ENCODE peak calls at places on chromosomes 5 and 9, in four cellular contexts. U, B, G and T are unnamed samples.

GRCh38 chr5:100731768-100732167 is 171.3 kb downstream of the ST8SIA4 start:
- DNase-seq in U (peak; percentile 6), B (no peak), G (no peak), T (no peak)

GRCh38 chr5:169906745-169907649 is 73.3 kb downstream of the INSYN2B start:
- DNase-seq in G (no peak), B (no peak), U (no peak), T (no peak)

GRCh38 chr5:61071565-61071964 is 90.7 kb downstream of the SMIM15 start:
- DNase-seq in G (no peak), B (no peak), U (no peak), T (no peak)

GRCh38 chr9:135440620-135441019 is 39.0 kb upstream of the PPP1R26 start:
- DNase-seq in G (no peak), U (no peak), B (no peak), T (no peak)

GRCh38 chr5:23139338-23140171 is 286.4 kb upstream of the CDH12 start:
- DNase-seq in G (no peak), B (no peak), U (peak; percentile 5), T (no peak)

GRCh38 chr9:130023147-130023787 is 19.7 kb downstream of the FNBP1 start:
- DNase-seq in B (no peak), G (peak; percentile 27), U (no peak), T (no peak)

GRCh38 chr5:53246042-53246836 is 136.7 kb upstream of the MOCS2 start:
- DNase-seq in B (no peak), U (peak; percentile 86), G (peak; percentile 68), T (no peak)

GRCh38 chr9:137394866-137395665 is 27.9 kb downstream of the EXD3 start:
- DNase-seq in U (no peak), B (no peak), G (no peak), T (no peak)

DNA sequence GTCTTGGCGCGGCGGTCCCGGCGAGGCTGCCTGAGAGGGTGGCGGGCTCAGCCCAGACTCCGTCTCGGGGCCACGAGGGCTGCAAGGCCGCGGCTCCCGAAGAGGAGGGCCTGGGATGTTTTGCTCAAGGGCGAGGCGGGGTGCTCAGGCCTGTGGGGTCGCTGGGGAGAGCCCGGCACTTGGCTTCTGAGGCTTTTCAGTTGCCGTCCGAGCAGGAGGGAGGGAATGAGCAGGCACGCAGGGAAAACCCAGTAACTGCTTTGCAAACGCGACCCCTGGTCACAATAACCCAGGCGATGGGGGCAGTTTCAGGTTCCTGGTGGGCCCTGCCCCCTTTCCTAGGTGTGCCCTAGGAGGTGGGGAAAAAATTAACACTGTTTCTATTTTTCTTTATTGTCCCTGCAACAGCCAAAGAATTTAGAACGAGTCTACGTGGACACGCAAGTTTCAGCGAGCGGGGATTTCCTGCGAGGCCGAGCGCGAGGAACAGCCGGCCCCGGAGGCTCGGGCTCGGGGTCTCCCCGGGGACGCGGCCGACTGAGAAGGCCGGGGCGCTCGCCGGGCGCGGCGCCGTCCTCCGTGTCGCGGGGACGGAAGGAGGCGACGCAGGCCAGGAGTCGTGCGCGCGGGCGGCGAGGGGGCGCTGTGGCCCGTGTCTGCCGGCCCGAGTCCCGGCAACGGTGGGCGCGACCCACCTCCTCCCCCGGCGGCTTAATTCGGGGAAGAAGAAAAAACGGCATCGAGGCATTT is 3.3 kb upstream of the IRX2 start:
- DNase-seq in B (no peak), U (no peak), G (no peak), T (no peak)
- TF ChIP-seq CTCF in B (peak; percentile 32), U (no peak), G (peak; percentile 42), T (no peak)

GRCh38 chr9:111631071-111631971 is at the start of gene DNAJC25:
- DNase-seq in B (peak; percentile 99), U (peak; percentile 99), G (peak; percentile 97), T (peak; percentile 94)

GRCh38 chr9:111630182-111631070 is 708 bp upstream of the DNAJC25 start:
- DNase-seq in G (no peak), U (no peak), B (no peak), T (no peak)

GRCh38 chr9:111632051-111632450 is 917 bp downstream of the DNAJC25 start:
- DNase-seq in G (no peak), B (no peak), U (peak; percentile 29), T (no peak)

GRCh38 chr9:111622626-111623025 is 8.5 kb upstream of the DNAJC25 start:
- DNase-seq in B (no peak), U (peak; percentile 75), G (no peak), T (no peak)

DNA sequence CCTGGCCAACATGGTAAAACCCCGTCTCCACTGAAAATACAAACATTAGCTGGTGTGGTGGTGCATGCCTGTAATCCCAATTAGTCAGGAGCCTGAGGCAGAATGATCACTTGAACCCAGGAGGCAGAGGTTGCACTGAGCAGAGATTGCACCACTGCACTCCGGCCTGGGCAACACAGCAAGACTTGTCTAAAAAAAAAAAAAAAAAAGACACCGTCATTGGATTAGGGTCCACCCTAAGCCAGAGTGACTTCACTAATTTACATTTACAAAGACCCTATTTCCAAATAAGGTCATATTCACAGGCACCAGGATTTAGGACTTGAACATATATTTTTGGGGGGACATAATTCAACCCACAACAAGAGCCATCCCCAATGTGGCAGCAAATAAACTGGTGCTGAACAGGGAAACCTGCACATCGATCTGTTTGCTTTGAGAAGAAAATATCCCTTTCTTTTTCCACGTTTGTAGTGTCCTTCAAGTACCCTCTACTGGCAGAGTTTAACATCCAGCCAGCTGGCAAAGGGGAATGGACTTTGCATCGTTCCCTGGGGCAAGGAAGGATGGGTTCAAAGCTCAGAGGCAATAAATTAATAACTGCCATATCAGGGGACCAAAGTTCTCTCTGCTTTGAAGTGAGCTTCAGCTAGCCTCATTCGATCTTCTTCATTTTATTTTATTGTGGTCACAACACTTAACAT is 3.7 kb upstream of the DNAJC25 start:
- DNase-seq in G (no peak), U (no peak), B (no peak), T (no peak)
- TF ChIP-seq CTCF in G (no peak), U (no peak), B (no peak), T (no peak)

GRCh38 chr5:123099514-123100151 is 10.6 kb downstream of the PRDM6 start:
- DNase-seq in B (no peak), U (no peak), G (no peak), T (no peak)
- TF ChIP-seq CTCF in B (peak; percentile 30), U (no peak), G (peak; percentile 10), T (no peak)

DNA sequence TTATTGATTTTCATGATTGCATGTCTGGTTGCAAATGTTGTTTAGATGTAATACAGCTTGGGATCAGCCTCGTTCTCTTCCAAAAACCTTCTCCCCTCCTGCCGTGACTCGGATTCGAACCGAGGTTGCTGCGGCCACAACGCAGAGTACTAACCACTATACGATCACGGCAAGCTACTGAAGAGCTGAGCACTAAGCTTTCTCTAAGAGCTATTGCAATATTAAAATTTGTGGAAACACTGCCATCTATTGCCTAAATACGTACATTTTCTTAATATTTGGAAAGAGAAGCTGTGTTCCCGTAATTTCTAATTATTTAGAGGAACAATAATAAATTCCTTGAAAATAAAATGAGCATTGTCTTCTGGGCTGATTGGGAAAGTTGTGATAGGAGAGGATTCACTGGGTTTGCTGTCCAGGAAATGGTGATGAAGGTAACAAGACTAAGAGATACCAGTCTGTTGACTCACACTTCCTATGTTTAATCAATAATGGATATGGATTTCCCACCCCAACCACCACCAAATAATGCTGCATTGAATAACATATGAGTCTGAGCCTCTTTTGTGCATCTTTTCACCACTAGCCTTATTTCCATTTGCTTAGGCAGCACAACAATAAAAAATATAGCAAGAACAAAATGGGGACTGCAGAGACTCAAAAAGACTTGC is 120.0 kb upstream of the NFIB start:
- DNase-seq in B (no peak), U (peak; percentile 71), G (peak; percentile 65), T (no peak)
- TF ChIP-seq CTCF in B (peak; percentile 64), U (peak; percentile 31), G (no peak), T (no peak)

DNA sequence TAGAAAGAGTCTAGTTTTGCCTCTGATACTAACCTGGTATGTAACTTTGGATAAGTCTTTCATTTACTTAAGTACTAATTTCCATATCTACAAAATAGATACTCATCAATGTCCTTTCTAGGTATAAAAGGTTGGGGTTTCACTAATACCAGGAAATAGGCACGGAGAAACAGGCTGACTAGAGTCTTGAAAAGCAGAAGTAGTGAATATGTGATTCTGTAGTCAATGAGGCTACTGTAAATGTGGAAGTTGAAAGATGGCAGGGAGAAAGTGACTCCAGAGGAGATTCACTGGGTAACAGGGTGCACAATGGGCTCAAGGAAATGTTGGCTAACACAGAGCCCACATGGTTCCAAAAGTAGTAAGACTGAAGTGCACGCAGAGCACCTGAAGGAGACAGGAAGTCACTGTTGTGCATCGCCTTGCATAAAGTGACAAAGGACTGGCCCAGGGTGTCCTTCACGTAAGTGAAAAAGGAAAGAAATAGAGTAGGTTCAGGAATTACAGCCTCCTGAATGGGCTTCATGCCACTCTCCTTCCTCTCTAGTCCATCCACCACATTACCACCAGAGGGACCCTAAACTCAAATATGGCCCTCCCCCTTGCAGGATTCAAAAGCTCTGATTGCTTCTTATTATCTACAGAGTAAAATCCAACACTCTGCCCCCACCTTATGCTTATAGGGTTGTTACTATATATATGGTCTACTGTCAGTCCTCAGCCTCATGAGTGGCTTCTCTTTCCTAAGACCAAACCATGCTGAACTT is 288.0 kb upstream of the SMARCA2 start:
- DNase-seq in G (no peak), U (no peak), B (no peak), T (no peak)
- TF ChIP-seq CTCF in G (no peak), U (no peak), B (no peak), T (no peak)

GRCh38 chr5:126490167-126490937 is 67.1 kb downstream of the GRAMD2B start:
- DNase-seq in U (peak; percentile 36), B (peak; percentile 91), G (peak; percentile 91), T (no peak)
- TF ChIP-seq CTCF in U (peak; percentile 8), B (peak; percentile 60), G (peak; percentile 54), T (no peak)

GRCh38 chr5:146660381-146660960 is 144.5 kb upstream of the GPR151 start:
- DNase-seq in U (no peak), B (no peak), G (no peak), T (no peak)

GRCh38 chr5:146659961-146660360 is 144.0 kb upstream of the GPR151 start:
- DNase-seq in G (no peak), B (no peak), U (no peak), T (no peak)

GRCh38 chr5:146667633-146668032 is 151.6 kb upstream of the GPR151 start:
- DNase-seq in G (peak; percentile 39), B (no peak), U (peak; percentile 57), T (no peak)

GRCh38 chr5:146656638-146657037 is 140.6 kb upstream of the GPR151 start:
- DNase-seq in G (no peak), U (no peak), B (no peak), T (no peak)

DNA sequence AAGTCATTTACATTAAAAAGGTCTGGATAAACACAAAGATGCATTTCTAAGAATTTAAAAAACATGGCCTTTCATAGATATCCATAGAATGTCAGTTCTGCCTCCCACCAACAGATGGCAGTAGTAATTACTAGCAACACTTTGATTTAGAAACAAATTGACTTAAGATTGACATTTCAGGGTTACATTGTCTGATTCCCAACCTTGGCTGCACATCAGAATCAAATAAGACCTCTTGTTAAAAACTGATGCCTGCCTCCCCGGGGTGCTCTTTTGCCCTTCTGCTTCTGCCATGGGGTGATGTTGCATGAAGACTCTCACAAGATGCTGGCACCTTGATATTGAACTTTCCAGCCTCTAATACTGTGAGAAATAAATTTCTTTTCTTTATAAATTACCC is 146.2 kb upstream of the GPR151 start:
- DNase-seq in B (no peak), U (peak; percentile 27), G (no peak), T (no peak)
- TF ChIP-seq CTCF in B (peak; percentile 58), U (peak; percentile 58), G (peak; percentile 33), T (peak; percentile 90)